ENCODE peak calls at places on chromosomes 7 and 10, in nine cellular contexts. C is fibroblast of gingiva; Z is C1 segment of cervical spinal cord; Y is endothelial cell; Q is putamen; D is stimulated activated CD4-positive, alpha-beta T cell treated with anti-CD3 and anti-CD28 coated beads, Interleukin-2, amount 100 ng/mL, for 24 hours; X is GM12891; E is fibroblast of pulmonary artery; M is NB4. B is an unnamed sample.

GRCh38 chr10:86960863-86961434 is 2.5 kb downstream of the SNCG start:
- DNase-seq in C (no peak), Z (no peak), Y (no peak), Q (no peak), D (no peak), X (no peak), E (no peak), M (no peak), B (no peak)

GRCh38 chr7:114409750-114410149 is 4.9 kb upstream of the FOXP2 start:
- DNase-seq in C (no peak), Z (no peak), Y (no peak), Q (no peak), D (no peak), X (no peak), E (no peak), M (no peak), B (peak)

GRCh38 chr10:103855424-103855823 is at the start of gene SH3PXD2A:
- DNase-seq in C (no peak), Z (peak), Y (peak), Q (no peak), D (peak), X (no peak), E (no peak), M (peak), B (peak)

GRCh38 chr7:23074443-23075244 is 30.9 kb upstream of the KLHL7 start:
- DNase-seq in C (no peak), Z (no peak), Y (no peak), Q (no peak), D (no peak), X (no peak), E (no peak), M (no peak), B (no peak)

GRCh38 chr10:131371571-131371970 is 60.0 kb upstream of the TCERG1L start:
- DNase-seq in C (no peak), Z (no peak), Y (no peak), Q (no peak), D (no peak), X (no peak), E (no peak), M (no peak), B (no peak)

GRCh38 chr10:43821103-43821502 is 172.4 kb upstream of the ZNF32 start:
- DNase-seq in C (no peak), Z (no peak), Y (no peak), Q (no peak), D (no peak), X (no peak), E (no peak), M (no peak), B (no peak)

GRCh38 chr10:114310346-114310745 is 71.3 kb downstream of the VWA2 start:
- DNase-seq in C (no peak), Z (no peak), Y (no peak), Q (no peak), D (no peak), X (no peak), E (no peak), M (no peak), B (no peak)

GRCh38 chr7:134813668-134814067 is 34.2 kb downstream of the CALD1 start:
- DNase-seq in C (no peak), Z (no peak), Y (no peak), Q (no peak), D (no peak), X (no peak), E (peak), M (no peak), B (no peak)

GRCh38 chr10:69479737-69480412 is 28.6 kb downstream of the TSPAN15 start:
- DNase-seq in C (peak), Z (no peak), Y (peak), Q (no peak), D (no peak), X (no peak), E (peak), M (peak), B (peak)

GRCh38 chr10:51230828-51231227 is 156.5 kb downstream of the PRKG1 start:
- DNase-seq in C (no peak), Z (no peak), Y (no peak), Q (no peak), D (no peak), X (no peak), E (no peak), M (no peak), B (no peak)

GRCh38 chr7:148973256-148973655 is 55.0 kb downstream of the PDIA4 start:
- DNase-seq in C (no peak), Z (no peak), Y (no peak), Q (no peak), D (no peak), X (no peak), E (no peak), M (no peak), B (no peak)

GRCh38 chr7:47503283-47503682 is 78.6 kb downstream of the TNS3 start:
- DNase-seq in C (peak), Z (no peak), Y (no peak), Q (no peak), D (no peak), X (no peak), E (peak), M (no peak), B (peak)

GRCh38 chr7:147541261-147541660 is 1049.3 kb upstream of the C7orf33 start:
- DNase-seq in C (no peak), Z (no peak), Y (no peak), Q (no peak), D (no peak), X (no peak), E (no peak), M (no peak), B (no peak)

GRCh38 chr10:84291389-84291788 is 37.0 kb upstream of the CCSER2 start:
- DNase-seq in C (peak), Z (no peak), Y (peak), Q (no peak), D (no peak), X (no peak), E (peak), M (peak), B (peak)

GRCh38 chr7:36002900-36003299 is 150.2 kb upstream of the EEPD1 start:
- DNase-seq in C (no peak), Z (no peak), Y (no peak), Q (no peak), D (no peak), X (no peak), E (no peak), M (no peak), B (no peak)

GRCh38 chr7:16114633-16115032 is 306.7 kb downstream of the CRPPA start:
- DNase-seq in C (peak), Z (no peak), Y (no peak), Q (no peak), D (no peak), X (no peak), E (peak), M (peak), B (peak)

GRCh38 chr7:157529768-157530560 is 193.2 kb downstream of the DNAJB6 start:
- DNase-seq in C (no peak), Z (no peak), Y (no peak), Q (no peak), D (peak), X (no peak), E (no peak), M (no peak), B (no peak)